ENCODE peak calls at places on chromosomes 3 and 15, in four cellular contexts. Q is K562, J is HepG2, F is GM12878. Z is an unnamed sample.
A peak's percentile ranks its signal among the peaks of the same experiment; 100 is the strongest.

GRCh38 chr15:67839358-67839928 is 402 bp downstream of the RNU6-1 start:
- DNase-seq in J (peak; percentile 40), Q (peak; percentile 55), F (no peak), Z (peak; percentile 34)

GRCh38 chr3:125594581-125595011 is 701 bp downstream of the OSBPL11 start:
- DNase-seq in F (no peak), Q (peak; percentile 28), J (no peak), Z (no peak)

GRCh38 chr3:55491296-55491816 is 4.2 kb upstream of the WNT5A start:
- DNase-seq in F (no peak), Q (no peak), J (no peak), Z (no peak)

GRCh38 chr3:120274739-120275167 is 10.3 kb downstream of the GPR156 start:
- DNase-seq in Q (no peak), F (no peak), J (peak; percentile 80), Z (no peak)

GRCh38 chr3:178205750-178206149 is 330.5 kb upstream of the KCNMB2 start:
- DNase-seq in Q (no peak), J (no peak), F (no peak), Z (no peak)

GRCh38 chr15:74384566-74385441 is 17.4 kb upstream of the CYP11A1 start:
- DNase-seq in Q (no peak), F (peak; percentile 95), J (no peak), Z (no peak)

GRCh38 chr15:95522533-95522932 is 808.0 kb upstream of the NR2F2 start:
- DNase-seq in J (no peak), F (no peak), Q (no peak), Z (no peak)

GRCh38 chr15:61003683-61004299 is 225.3 kb downstream of the RORA start:
- DNase-seq in F (no peak), Q (no peak), J (no peak), Z (no peak)

GRCh38 chr3:123773681-123774431 is 110.3 kb downstream of the MYLK start:
- DNase-seq in F (no peak), J (no peak), Q (no peak), Z (no peak)

GRCh38 chr3:96510334-96510733 is 304.1 kb upstream of the EPHA6 start:
- DNase-seq in F (no peak), Q (no peak), J (no peak), Z (no peak)

GRCh38 chr15:31433101-31433500 is 106.5 kb downstream of the KLF13 start:
- DNase-seq in J (no peak), Q (no peak), F (no peak), Z (no peak)

GRCh38 chr15:61784734-61785133 is 275.5 kb downstream of the VPS13C start:
- DNase-seq in Q (no peak), J (no peak), F (no peak), Z (no peak)

GRCh38 chr3:186369217-186369616 is 7.2 kb upstream of the DGKG start:
- DNase-seq in F (no peak), J (no peak), Q (no peak), Z (no peak)

GRCh38 chr15:35545316-35545824 is 595 bp downstream of the DPH6 start:
- DNase-seq in F (peak; percentile 16), J (peak; percentile 6), Q (peak; percentile 77), Z (peak; percentile 21)

GRCh38 chr3:102144063-102144462 is 290.8 kb upstream of the ZPLD1 start:
- DNase-seq in Q (no peak), F (no peak), J (no peak), Z (no peak)

GRCh38 chr3:82198009-82198408 is 436.6 kb upstream of the GBE1 start:
- DNase-seq in Q (no peak), F (no peak), J (no peak), Z (no peak)

GRCh38 chr3:143294183-143294582 is 174.6 kb downstream of the CHST2 start:
- DNase-seq in Q (no peak), J (no peak), F (no peak), Z (no peak)

GRCh38 chr3:17340693-17341092 is 401.7 kb downstream of the TBC1D5 start:
- DNase-seq in F (no peak), J (no peak), Q (no peak), Z (no peak)

GRCh38 chr15:52406601-52407000 is 111.0 kb upstream of the MYO5C start:
- DNase-seq in J (no peak), Q (no peak), F (no peak), Z (no peak)

GRCh38 chr15:52407374-52407773 is 111.8 kb upstream of the MYO5C start:
- DNase-seq in Q (no peak), F (no peak), J (no peak), Z (no peak)

DNA sequence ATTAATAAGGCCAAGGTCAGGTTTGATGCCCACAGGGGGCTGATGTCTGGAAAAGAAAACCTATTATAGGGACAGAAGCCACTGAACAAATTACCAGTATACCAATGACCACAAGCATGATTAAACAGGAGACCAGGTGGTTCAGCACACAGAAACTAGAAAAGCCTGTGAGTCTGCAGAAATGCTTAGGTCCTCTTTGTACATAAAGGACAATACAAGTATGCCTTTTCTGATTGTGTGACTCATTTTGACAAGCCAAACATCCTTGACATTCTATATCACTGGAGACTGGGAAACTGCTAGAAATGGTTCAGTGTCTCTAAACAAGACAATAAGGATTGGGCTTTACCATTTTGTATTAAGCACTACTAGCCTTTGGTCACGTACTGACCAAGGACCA is 113.2 kb upstream of the MYO5C start:
- DNase-seq in J (peak; percentile 6), Q (no peak), F (no peak), Z (no peak)
- TF ChIP-seq ATF3 in J (no peak), Q (no peak), F (no peak), Z (no peak)

GRCh38 chr3:165404357-165405042 is 208.3 kb upstream of the SLITRK3 start:
- DNase-seq in F (no peak), J (peak; percentile 5), Q (no peak), Z (no peak)
- TF ChIP-seq CEBPB in F (no peak), J (no peak), Q (no peak), Z (no peak)

DNA sequence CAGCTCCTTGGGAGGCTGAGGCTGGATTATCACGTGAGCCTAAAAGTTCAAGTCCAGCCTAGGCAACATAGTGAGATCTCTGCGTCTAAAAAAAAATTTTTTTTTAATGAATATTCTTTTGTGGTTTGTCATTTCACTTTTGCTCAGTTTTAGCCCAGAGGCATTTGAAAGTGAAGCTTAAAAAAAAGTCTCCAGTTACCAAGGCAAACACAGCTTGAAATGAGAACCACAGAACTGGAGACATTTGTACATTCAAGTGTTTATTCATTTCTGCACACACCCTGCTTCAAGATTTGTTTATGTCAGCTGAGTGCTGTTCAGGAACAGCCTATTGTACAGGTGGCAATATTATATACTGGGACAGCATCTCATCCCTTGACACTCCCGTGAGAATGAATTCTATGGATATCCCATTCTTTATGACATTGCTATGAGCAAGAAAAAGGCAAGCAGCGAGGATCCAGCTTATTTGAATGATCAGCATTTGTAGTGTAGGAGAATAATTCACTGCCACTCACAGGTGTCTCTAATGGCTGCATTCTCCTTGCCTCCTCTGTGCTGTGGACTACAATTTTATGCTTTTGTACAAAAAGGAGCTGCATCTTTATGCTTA is 444.8 kb upstream of the GRM7 start:
- DNase-seq in Q (no peak), J (no peak), F (no peak), Z (no peak)
- TF ChIP-seq ATF3 in Q (no peak), J (no peak), F (no peak), Z (no peak)

DNA sequence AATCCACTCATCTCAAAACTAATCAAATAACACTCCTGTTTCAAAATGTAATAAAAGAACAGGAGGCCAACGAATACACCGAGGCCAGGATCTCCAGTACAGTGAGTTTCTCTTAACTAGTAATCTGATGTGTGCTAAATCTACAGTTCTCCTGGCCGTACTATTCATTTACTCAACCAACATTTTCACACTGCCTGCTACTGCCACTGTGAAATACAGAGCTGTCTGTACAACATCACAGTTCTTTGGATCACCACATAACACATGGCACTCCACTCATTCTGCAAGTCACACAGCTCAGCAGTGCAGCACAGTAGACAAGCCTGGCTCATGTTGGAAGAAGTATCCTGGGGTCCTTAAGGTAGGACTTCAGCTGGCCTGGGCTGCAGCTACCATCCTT is 21.9 kb downstream of the RIOX2 start:
- DNase-seq in Q (no peak), J (no peak), F (no peak), Z (no peak)
- TF ChIP-seq CEBPB in Q (no peak), J (no peak), F (no peak), Z (no peak)

GRCh38 chr3:139302084-139302800 is 41.6 kb upstream of the MRPS22 start:
- DNase-seq in Q (no peak), J (peak; percentile 57), F (no peak), Z (peak; percentile 89)
- TF ChIP-seq ATF3 in Q (peak; percentile 21), J (no peak), F (no peak), Z (no peak)

Z was measured in HCT116.